ENCODE peak calls at places on chromosomes 16 and 17, in four cellular contexts. W is ELR; L is head of caudate nucleus; B is effector CD4-positive, alpha-beta T cell. U is an unnamed sample.

GRCh38 chr16:11100239-11100750 is 155.7 kb downstream of the SOCS1 start:
- DNase-seq in B (no peak), L (no peak), W (peak), U (peak)

GRCh38 chr17:57735707-57736106 is 9.4 kb downstream of the CCDC182 start:
- DNase-seq in B (no peak), L (no peak), W (peak), U (no peak)

GRCh38 chr17:80377798-80378197 is 37.2 kb upstream of the ENDOV start:
- DNase-seq in W (no peak), L (no peak), B (no peak), U (no peak)

GRCh38 chr16:78142784-78143183 is 43.3 kb downstream of the WWOX start:
- DNase-seq in L (no peak), W (no peak), B (no peak), U (no peak)

GRCh38 chr17:7111784-7112526 is 2.7 kb downstream of the ASGR2 start:
- DNase-seq in B (no peak), W (no peak), L (no peak), U (peak)

GRCh38 chr17:69466905-69467630 is 52.6 kb downstream of the MAP2K6 start:
- DNase-seq in W (peak), L (no peak), B (no peak), U (no peak)

GRCh38 chr17:57445772-57446472 is 189.6 kb downstream of the MSI2 start:
- DNase-seq in B (no peak), L (no peak), W (no peak), U (no peak)

GRCh38 chr17:18324140-18325049 is 9.3 kb downstream of the SMCR8 start:
- DNase-seq in B (no peak), W (no peak), L (no peak), U (no peak)

GRCh38 chr16:23587726-23588125 is 8.4 kb downstream of the NDUFAB1 start:
- DNase-seq in B (no peak), W (peak), L (no peak), U (no peak)

GRCh38 chr17:32452281-32452680 is 8.0 kb downstream of the PSMD11 start:
- DNase-seq in L (no peak), W (no peak), B (no peak), U (no peak)

GRCh38 chr17:28867276-28867675 is 12.5 kb downstream of the ERAL1 start:
- DNase-seq in L (no peak), W (no peak), B (no peak), U (no peak)

GRCh38 chr16:80656731-80657150 is 115.9 kb downstream of the DYNLRB2 start:
- DNase-seq in B (no peak), W (no peak), L (no peak), U (no peak)

GRCh38 chr16:87541882-87542234 is 49.0 kb upstream of the ZCCHC14 start:
- DNase-seq in B (no peak), L (no peak), W (no peak), U (no peak)

GRCh38 chr17:27199948-27200347 is 94.0 kb upstream of the WSB1 start:
- DNase-seq in L (no peak), W (peak), B (no peak), U (no peak)

GRCh38 chr17:68301438-68301959 is 10.2 kb downstream of the ARSG start:
- DNase-seq in L (no peak), W (no peak), B (no peak), U (no peak)

GRCh38 chr17:55783684-55784245 is 32.9 kb downstream of the PCTP start:
- DNase-seq in B (no peak), W (peak), L (no peak), U (no peak)

GRCh38 chr16:56246051-56246817 is 54.9 kb downstream of the GNAO1 start:
- DNase-seq in B (no peak), W (peak), L (peak), U (peak)

GRCh38 chr17:81401727-81402529 is 6.7 kb downstream of the BAHCC1 start:
- DNase-seq in W (peak), B (no peak), L (peak), U (no peak)

GRCh38 chr17:61380836-61381525 is 18.7 kb upstream of the TBX2 start:
- DNase-seq in W (no peak), L (no peak), B (no peak), U (no peak)

GRCh38 chr16:71479420-71479819 is 9.7 kb downstream of the ZNF19 start:
- DNase-seq in L (peak), W (peak), B (no peak), U (peak)

GRCh38 chr17:72719582-72720493 is 372.6 kb downstream of the SLC39A11 start:
- DNase-seq in W (no peak), L (peak), B (no peak), U (no peak)

GRCh38 chr17:1592751-1593629 is 30.4 kb upstream of the PITPNA start:
- DNase-seq in L (no peak), W (no peak), B (no peak), U (no peak)

GRCh38 chr16:11312718-11313492 is 31.8 kb upstream of the PRM1 start:
- DNase-seq in L (no peak), B (no peak), W (peak), U (no peak)

GRCh38 chr17:30225919-30226553 is 9.5 kb downstream of the SLC6A4 start:
- DNase-seq in W (no peak), L (no peak), B (no peak), U (no peak)

GRCh38 chr17:3754458-3755334 is 31.0 kb downstream of the HASPIN start:
- DNase-seq in L (peak), W (no peak), B (peak), U (no peak)

GRCh38 chr17:55384833-55385232 is 36.8 kb downstream of the MMD start:
- DNase-seq in W (no peak), B (no peak), L (no peak), U (no peak)

GRCh38 chr16:81626181-81626674 is 152.9 kb upstream of the PLCG2 start:
- DNase-seq in W (peak), L (no peak), B (no peak), U (no peak)

GRCh38 chr17:82433560-82434215 is 15.3 kb upstream of the OGFOD3 start:
- DNase-seq in W (no peak), B (no peak), L (no peak), U (no peak)

GRCh38 chr16:86761117-86761971 is 183.0 kb downstream of the FOXL1 start:
- DNase-seq in W (peak), B (peak), L (peak), U (no peak)

GRCh38 chr17:48307814-48308411 is 122.1 kb downstream of the SKAP1 start:
- DNase-seq in B (peak), W (peak), L (peak), U (peak)

GRCh38 chr16:20741555-20742285 is at the start of gene THUMPD1:
- DNase-seq in W (peak), L (peak), B (peak), U (peak)

GRCh38 chr16:1535391-1536291 is 2.2 kb downstream of the TMEM204 start:
- DNase-seq in B (no peak), L (no peak), W (no peak), U (no peak)

GRCh38 chr17:75557075-75557851 is 30.3 kb upstream of the MYO15B start:
- DNase-seq in B (no peak), L (peak), W (peak), U (peak)

GRCh38 chr17:13601776-13602551 is at the start of gene HS3ST3A1:
- DNase-seq in L (no peak), W (peak), B (no peak), U (no peak)

U was measured in pons.